ENCODE peak calls at places on chromosomes 7 and 10, in four cellular contexts. V, Q, D and Z are unnamed samples. For H3K4me1, the result is how much of the 10 kb centered on the place peaks cover.

GRCh38 chr10:62437696-62438095 is 63.5 kb downstream of the ZNF365 start:
- DNase-seq in D (no peak), V (no peak), Q (peak), Z (no peak)

GRCh38 chr10:86779267-86780017 is 23.0 kb downstream of the BMPR1A start:
- DNase-seq in Q (peak), V (no peak), D (no peak), Z (no peak)

GRCh38 chr7:91288208-91288824 is 24.1 kb downstream of the FZD1 start:
- DNase-seq in D (no peak), V (no peak), Q (no peak), Z (no peak)

GRCh38 chr10:126867567-126868365 is 37.5 kb upstream of the DOCK1 start:
- DNase-seq in D (no peak), Q (peak), V (no peak), Z (no peak)

GRCh38 chr7:148699772-148700629 is 1.3 kb downstream of the CUL1 start:
- DNase-seq in D (no peak), Q (peak), V (no peak), Z (no peak)

GRCh38 chr7:142478479-142479220 is 220.8 kb upstream of the PRSS58 start:
- DNase-seq in Q (peak), D (no peak), V (no peak), Z (no peak)

GRCh38 chr10:127308031-127308430 is 111.6 kb upstream of the INSYN2A start:
- DNase-seq in V (no peak), D (no peak), Q (no peak), Z (no peak)

GRCh38 chr10:4663162-4663992 is 162.6 kb upstream of the AKR1E2 start:
- DNase-seq in V (no peak), D (peak), Q (peak), Z (no peak)

GRCh38 chr7:115707684-115708341 is 322.8 kb downstream of the TFEC start:
- DNase-seq in V (no peak), Q (peak), D (no peak), Z (no peak)

GRCh38 chr7:99270702-99271101 is 1.9 kb upstream of the MYH16 start:
- DNase-seq in Q (no peak), V (no peak), D (no peak), Z (no peak)
- TF ChIP-seq CTCF in Q (no peak), V (no peak), D (no peak), Z (no peak)

GRCh38 chr7:83305027-83305426 is 142.3 kb upstream of the PCLO start:
- DNase-seq in V (no peak), D (no peak), Q (no peak), Z (no peak)
- H3K4me1 ChIP-seq in V (under half), D (under half), Q (under half), Z (under half)

DNA sequence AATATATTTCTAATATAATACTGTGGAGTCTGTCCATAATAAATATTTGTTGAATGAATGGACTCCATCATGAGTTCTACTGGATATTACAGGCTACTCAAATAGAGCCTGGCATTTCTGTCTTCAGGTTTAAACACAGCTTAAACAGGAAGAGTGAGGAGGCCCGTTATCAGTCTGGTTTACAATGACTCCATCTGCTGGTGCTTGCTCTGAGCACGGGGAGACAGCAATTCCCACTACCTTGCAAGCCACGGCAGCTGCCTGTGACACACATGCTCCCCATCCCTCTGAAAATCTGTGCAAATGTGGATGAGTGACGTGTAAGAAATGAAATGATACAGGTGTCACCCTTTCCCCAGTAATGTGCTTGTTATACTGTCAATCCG is 293.5 kb upstream of the IMMP2L start:
- DNase-seq in D (no peak), Q (peak), V (no peak), Z (no peak)
- TF ChIP-seq CTCF in D (no peak), Q (peak), V (no peak), Z (peak)

DNA sequence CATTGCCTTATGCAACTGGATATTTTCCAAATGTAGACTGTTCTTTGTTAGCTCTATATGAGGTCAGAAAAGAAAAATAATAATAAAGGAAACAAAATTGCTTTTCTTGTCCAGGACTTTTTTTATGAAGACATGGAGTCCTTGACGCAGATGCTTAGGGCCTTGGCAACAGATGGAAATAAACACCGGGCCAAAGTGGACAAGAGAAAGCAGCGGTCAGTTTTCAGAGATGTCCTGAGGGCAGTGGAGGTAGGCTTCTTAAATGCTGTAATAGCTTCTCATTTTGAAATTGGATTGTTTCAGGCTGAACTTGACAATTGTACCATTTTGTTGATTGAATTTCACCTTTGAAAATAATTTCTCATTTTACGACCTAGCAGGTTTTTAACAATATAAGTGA is 12.9 kb upstream of the LSMEM1 start:
- DNase-seq in Q (no peak), D (no peak), V (no peak), Z (no peak)
- H3K4me1 ChIP-seq in Q (under half), D (under half), V (under half), Z (under half)

GRCh38 chr10:11148131-11148530 is 130.5 kb downstream of the CELF2 start:
- DNase-seq in V (no peak), D (no peak), Q (no peak), Z (no peak)

GRCh38 chr10:11149499-11149898 is 131.8 kb downstream of the CELF2 start:
- DNase-seq in V (peak), Q (no peak), D (no peak), Z (no peak)

GRCh38 chr10:11146402-11147171 is 128.9 kb downstream of the CELF2 start:
- DNase-seq in Q (peak), V (no peak), D (no peak), Z (no peak)

GRCh38 chr10:11148638-11149037 is 131.0 kb downstream of the CELF2 start:
- DNase-seq in D (no peak), V (no peak), Q (no peak), Z (no peak)

DNA sequence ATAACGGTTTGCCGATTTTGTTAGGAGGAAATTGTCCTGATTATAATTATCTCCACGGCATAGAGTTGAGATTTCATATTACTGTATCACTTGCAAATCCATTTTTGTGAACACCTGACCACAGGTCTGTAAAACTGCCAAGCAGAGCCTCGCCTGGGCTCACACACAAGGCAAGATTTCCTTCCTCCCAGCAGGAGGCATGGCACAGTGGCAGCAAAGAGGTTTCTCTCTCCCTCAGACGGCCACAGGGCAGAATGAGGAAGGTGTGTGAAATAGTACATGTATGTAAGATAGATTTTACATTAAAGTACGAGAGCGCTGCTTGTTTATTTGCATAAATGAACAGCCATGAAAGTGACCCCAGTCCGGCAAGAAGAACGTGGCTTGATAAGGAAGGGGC is 130.1 kb downstream of the CELF2 start:
- DNase-seq in Q (no peak), D (no peak), V (peak), Z (no peak)
- TF ChIP-seq CTCF in Q (no peak), D (no peak), V (peak), Z (no peak)

GRCh38 chr7:102890971-102891692 is 21.7 kb upstream of the LRRC17 start:
- DNase-seq in Q (no peak), D (no peak), V (no peak), Z (no peak)
- H3K4me1 ChIP-seq in Q (under half), D (under half), V (under half), Z (under half)